ENCODE peak calls at places on chromosomes 4 and X, in nine cellular contexts. D, Y, T, N, Q, R, X, U and K are unnamed samples.

GRCh38 chrX:71652405-71652804 is 14.9 kb upstream of the LOC101059915 start:
- DNase-seq in X (peak; percentile 72), Q (peak; percentile 70), D (peak; percentile 59), T (no peak), N (peak; percentile 40), Y (peak; percentile 18), U (no peak), R (peak; percentile 76), K (no peak)

GRCh38 chrX:153416781-153417180 is 5.5 kb downstream of the ZFP92 start:
- DNase-seq in U (no peak), N (no peak), X (no peak), T (no peak), D (no peak), R (no peak), Y (no peak), Q (no peak), K (no peak)

GRCh38 chr4:138186264-138186663 is 55.9 kb downstream of the SLC7A11 start:
- DNase-seq in X (no peak), R (peak; percentile 47), T (no peak), D (no peak), N (no peak), Q (no peak), Y (no peak), U (no peak), K (no peak)

GRCh38 chr4:176769519-176769918 is 23.2 kb downstream of the VEGFC start:
- DNase-seq in D (peak; percentile 99), Y (no peak), X (peak; percentile 82), T (no peak), N (no peak), Q (no peak), U (no peak), R (no peak), K (no peak)

GRCh38 chrX:107537815-107538214 is 88.4 kb downstream of the FRMPD3 start:
- DNase-seq in U (no peak), Q (peak; percentile 15), N (no peak), R (peak; percentile 89), X (peak; percentile 68), T (peak; percentile 76), D (peak; percentile 50), Y (peak; percentile 40), K (no peak)

GRCh38 chrX:130726661-130727060 is 176.3 kb downstream of the ENOX2 start:
- DNase-seq in T (no peak), Q (no peak), R (no peak), D (peak; percentile 49), Y (no peak), N (no peak), U (no peak), X (peak; percentile 39), K (no peak)

GRCh38 chrX:2785538-2785937 is 33.7 kb downstream of the XG start:
- DNase-seq in R (no peak), Y (no peak), Q (no peak), U (no peak), X (no peak), T (no peak), N (no peak), D (no peak), K (no peak)

GRCh38 chr4:7823416-7823824 is 116.2 kb downstream of the AFAP1 start:
- DNase-seq in Y (no peak), N (no peak), R (no peak), X (no peak), U (peak; percentile 88), D (no peak), T (no peak), Q (no peak), K (peak; percentile 22)

GRCh38 chr4:22454955-22455354 is 60.9 kb downstream of the ADGRA3 start:
- DNase-seq in T (no peak), N (no peak), Q (no peak), Y (no peak), X (no peak), U (no peak), D (peak; percentile 25), R (no peak), K (no peak)

GRCh38 chr4:169229571-169230028 is 41.2 kb downstream of the SH3RF1 start:
- DNase-seq in U (no peak), R (no peak), N (no peak), D (peak; percentile 96), Y (peak; percentile 17), Q (no peak), T (no peak), X (peak; percentile 89), K (no peak)

GRCh38 chr4:178026999-178027398 is 584.8 kb upstream of the AGA start:
- DNase-seq in T (no peak), Q (no peak), N (no peak), Y (no peak), X (no peak), R (no peak), D (no peak), U (no peak), K (no peak)

GRCh38 chr4:118344801-118345200 is 8.0 kb downstream of the PRSS12 start:
- DNase-seq in N (no peak), Y (no peak), D (no peak), T (no peak), R (no peak), Q (no peak), X (no peak), U (no peak), K (no peak)
- H3K4me1 ChIP-seq in N (peaks cover 5% of the 10 kb centered on the region), Y (peaks cover 20% of the 10 kb centered on the region), D (peaks cover 23% of the 10 kb centered on the region), T (no peaks in the 10 kb centered on the region), R (peaks cover 10% of the 10 kb centered on the region), Q (no peaks in the 10 kb centered on the region), X (peaks cover 5% of the 10 kb centered on the region), U (no peaks in the 10 kb centered on the region), K (no peaks in the 10 kb centered on the region)

DNA sequence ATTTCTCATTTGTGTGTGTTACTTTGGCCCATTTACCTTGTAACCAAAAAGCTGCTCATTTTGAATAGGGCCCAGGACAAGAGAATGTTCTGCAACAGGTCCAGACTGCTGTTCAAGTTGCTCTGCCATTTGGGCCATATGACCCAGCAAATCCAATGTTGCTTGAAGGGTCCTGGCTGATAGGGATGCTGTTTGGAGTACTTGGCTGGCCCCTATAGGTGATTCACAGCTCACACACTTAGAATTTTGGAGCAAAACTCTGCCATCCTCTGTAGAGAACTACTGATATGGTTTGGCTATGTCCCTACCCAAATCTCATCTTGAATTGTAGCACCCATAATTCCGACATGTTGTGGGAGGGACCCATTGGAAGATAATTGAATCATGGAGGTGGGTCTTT is 131.5 kb downstream of the AASDH start:
- DNase-seq in X (no peak), Q (no peak), N (no peak), D (no peak), T (no peak), U (no peak), R (no peak), Y (no peak), K (no peak)
- TF ChIP-seq CTCF in X (no peak), Q (no peak), N (no peak), D (no peak), T (peak; percentile 31), U (no peak), R (peak; percentile 34), Y (no peak), K (no peak)

GRCh38 chr4:161799687-161800086 is 364.1 kb downstream of the FSTL5 start:
- DNase-seq in N (no peak), Q (no peak), X (peak; percentile 87), T (no peak), U (no peak), D (peak; percentile 2), Y (no peak), R (no peak), K (no peak)
- H3K9me3 ChIP-seq in N (no peaks in the 10 kb centered on the region), Q (no peaks in the 10 kb centered on the region), X (no peaks in the 10 kb centered on the region), T (no peaks in the 10 kb centered on the region), U (no peaks in the 10 kb centered on the region), D (no peaks in the 10 kb centered on the region), Y (no peaks in the 10 kb centered on the region), R (no peaks in the 10 kb centered on the region), K (no peaks in the 10 kb centered on the region)

GRCh38 chrX:13164611-13165010 is 120.2 kb upstream of the FAM9C start:
- DNase-seq in T (peak; percentile 31), D (no peak), R (peak; percentile 57), N (no peak), Q (no peak), X (no peak), Y (no peak), U (no peak), K (no peak)
- H3K4me1 ChIP-seq in T (peaks cover 6% of the 10 kb centered on the region), D (peaks cover 5% of the 10 kb centered on the region), R (peaks cover 5% of the 10 kb centered on the region), N (no peaks in the 10 kb centered on the region), Q (no peaks in the 10 kb centered on the region), X (peaks cover 5% of the 10 kb centered on the region), Y (no peaks in the 10 kb centered on the region), U (peaks cover 6% of the 10 kb centered on the region), K (peaks cover 14% of the 10 kb centered on the region)

DNA sequence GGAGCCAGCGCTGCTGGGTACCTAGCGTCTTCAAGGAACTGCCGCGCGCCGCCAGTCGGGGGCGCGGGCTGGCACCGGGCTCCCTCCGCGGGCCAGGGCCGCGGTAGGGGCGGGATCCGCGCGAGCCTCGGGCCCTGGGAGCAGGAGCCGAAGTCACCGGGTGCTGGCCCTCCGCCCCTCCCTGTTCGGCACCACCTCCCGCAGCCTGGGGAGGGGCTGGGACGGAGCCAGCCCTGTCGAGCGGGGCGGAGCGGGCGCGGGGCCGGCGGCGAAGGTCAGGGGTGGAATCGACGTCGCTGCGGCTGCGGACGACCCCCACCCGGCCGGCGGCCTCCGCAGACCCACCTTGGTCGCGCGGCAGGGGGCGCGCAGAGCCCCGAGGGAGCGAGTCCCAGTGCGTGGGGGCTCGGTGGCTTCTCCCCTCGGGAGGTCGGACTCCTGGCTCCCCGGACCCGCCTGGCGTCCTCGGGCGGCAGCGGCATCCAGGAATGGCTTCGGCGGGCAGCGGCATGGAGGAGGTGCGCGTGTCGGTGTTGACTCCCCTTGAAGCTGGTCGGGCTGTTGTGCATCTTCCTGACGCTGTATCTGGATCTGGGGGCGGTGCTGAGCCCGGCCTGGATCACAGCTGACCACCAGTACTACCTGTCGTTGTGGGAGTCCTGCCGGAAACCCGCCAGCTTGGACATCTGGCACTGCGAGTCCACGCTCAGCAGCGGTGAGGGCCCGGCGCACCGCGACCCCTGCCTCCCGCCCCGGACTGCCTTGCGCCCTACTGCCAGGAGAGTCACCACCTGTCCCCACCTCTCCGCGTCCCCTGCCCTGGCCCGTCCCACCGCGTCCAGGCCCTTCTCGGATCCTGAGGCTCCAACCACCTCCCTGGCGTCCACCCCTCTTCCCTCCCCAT is 50.5 kb upstream of the FAM47C start:
- DNase-seq in Y (peak; percentile 2), U (no peak), N (no peak), D (no peak), Q (no peak), T (peak; percentile 79), R (peak; percentile 90), X (no peak), K (no peak)
- TF ChIP-seq CTCF in Y (no peak), U (no peak), N (no peak), D (no peak), Q (no peak), T (peak; percentile 46), R (peak; percentile 61), X (no peak), K (no peak)

DNA sequence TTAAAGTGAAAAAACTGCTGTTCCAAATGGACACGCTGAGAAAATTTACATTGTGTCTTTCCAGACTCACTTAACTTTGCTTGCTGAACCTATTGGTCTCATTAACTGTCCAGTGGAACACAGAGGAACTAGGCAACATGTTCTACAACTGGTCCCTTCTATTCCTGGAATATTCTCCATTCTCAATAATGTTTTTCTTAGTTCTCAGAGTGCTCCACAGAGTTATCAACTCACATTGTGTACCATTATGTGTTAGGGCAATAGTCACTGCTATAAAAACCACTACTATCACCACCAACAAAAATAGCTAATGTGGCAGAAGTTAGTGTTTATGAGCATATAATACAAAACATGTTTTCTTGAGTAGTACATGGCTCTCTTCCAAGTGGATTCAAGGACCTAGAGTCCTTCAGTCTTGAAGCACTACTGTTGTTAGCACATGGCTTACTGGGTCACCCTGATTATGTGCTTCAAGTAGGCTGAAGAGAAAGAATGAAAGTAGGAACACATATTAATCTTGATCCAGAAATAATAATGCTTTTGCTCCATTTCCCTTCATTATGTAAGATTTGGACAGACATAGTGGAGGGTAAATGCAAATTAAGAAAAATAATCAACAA is 865.3 kb upstream of the HS3ST1 start:
- DNase-seq in U (no peak), Y (no peak), T (no peak), N (no peak), Q (no peak), D (no peak), R (no peak), X (no peak), K (no peak)
- H3K9me3 ChIP-seq in U (no peaks in the 10 kb centered on the region), Y (no peaks in the 10 kb centered on the region), T (no peaks in the 10 kb centered on the region), N (no peaks in the 10 kb centered on the region), Q (no peaks in the 10 kb centered on the region), D (peaks cover 9% of the 10 kb centered on the region), R (no peaks in the 10 kb centered on the region), X (no peaks in the 10 kb centered on the region), K (no peaks in the 10 kb centered on the region)